ENCODE peak calls at places on chromosomes 13 and 19, in eight cellular contexts. C is left ventricle myocardium inferior; X is heart right ventricle; U is neural progenitor cell; L is fibroblast of lung; H is lower lobe of right lung; B is ovary; F is CD4-positive, alpha-beta memory T cell. N is an unnamed sample.
A peak's percentile ranks its signal among the peaks of the same experiment; 100 is the strongest.

GRCh38 chr13:110541526-110541920 is 20.0 kb downstream of the RAB20 start:
- DNase-seq in C (no peak), X (no peak), U (peak; percentile 37), L (peak; percentile 32), H (no peak), B (no peak), F (no peak), N (no peak)

GRCh38 chr19:45079063-45079910 is at the start of gene GEMIN7:
- DNase-seq in C (peak; percentile 77), X (peak; percentile 78), U (peak; percentile 94), L (peak; percentile 71), H (peak; percentile 81), B (peak; percentile 72), F (peak; percentile 73), N (peak; percentile 76)

GRCh38 chr13:24112791-24113190 is 47.7 kb upstream of the SPATA13 start:
- DNase-seq in C (no peak), X (no peak), U (no peak), L (peak; percentile 74), H (no peak), B (no peak), F (no peak), N (no peak)

GRCh38 chr19:41936416-41936850 is 8.2 kb upstream of the ERFL start:
- DNase-seq in C (no peak), X (no peak), U (no peak), L (no peak), H (no peak), B (no peak), F (no peak), N (no peak)

GRCh38 chr19:55467236-55468053 is 2.9 kb upstream of the C19orf85 start:
- DNase-seq in C (peak; percentile 69), X (peak; percentile 80), U (peak; percentile 70), L (peak; percentile 41), H (peak; percentile 79), B (peak; percentile 80), F (peak; percentile 52), N (no peak)

GRCh38 chr13:51590966-51591627 is 6.8 kb downstream of the WDFY2 start:
- DNase-seq in C (no peak), X (no peak), U (no peak), L (peak; percentile 80), H (no peak), B (peak; percentile 35), F (no peak), N (no peak)

GRCh38 chr19:55654323-55654832 is 457 bp upstream of the U2AF2 start:
- DNase-seq in C (peak; percentile 99), X (peak; percentile 98), U (peak; percentile 100), L (peak; percentile 97), H (peak; percentile 99), B (peak; percentile 99), F (peak; percentile 100), N (peak; percentile 95)

GRCh38 chr19:53936035-53936434 is 26.7 kb upstream of the CACNG8 start:
- DNase-seq in C (no peak), X (no peak), U (peak; percentile 36), L (no peak), H (no peak), B (no peak), F (no peak), N (no peak)

GRCh38 chr13:101959016-101959415 is 442.8 kb downstream of the FGF14 start:
- DNase-seq in C (no peak), X (no peak), U (no peak), L (no peak), H (no peak), B (no peak), F (no peak), N (no peak)

GRCh38 chr19:31423896-31424295 is 74.7 kb upstream of the TSHZ3 start:
- DNase-seq in C (no peak), X (no peak), U (no peak), L (no peak), H (no peak), B (no peak), F (no peak), N (no peak)

GRCh38 chr19:35162471-35163326 is 8.2 kb downstream of the FXYD5 start:
- DNase-seq in C (no peak), X (no peak), U (no peak), L (peak; percentile 64), H (no peak), B (no peak), F (no peak), N (no peak)

GRCh38 chr19:35160629-35161433 is 6.3 kb downstream of the FXYD5 start:
- DNase-seq in C (no peak), X (no peak), U (no peak), L (no peak), H (no peak), B (no peak), F (no peak), N (no peak)

GRCh38 chr19:35159606-35160005 is 5.1 kb downstream of the FXYD5 start:
- DNase-seq in C (no peak), X (no peak), U (no peak), L (no peak), H (no peak), B (no peak), F (no peak), N (no peak)

GRCh38 chr19:35164418-35164817 is 9.9 kb downstream of the FXYD5 start:
- DNase-seq in C (no peak), X (no peak), U (no peak), L (peak; percentile 21), H (no peak), B (no peak), F (no peak), N (no peak)

GRCh38 chr19:35161434-35161743 is 6.9 kb downstream of the FXYD5 start:
- DNase-seq in C (no peak), X (no peak), U (no peak), L (no peak), H (no peak), B (no peak), F (no peak), N (no peak)
- H3K27ac ChIP-seq in C (no peak overlapping the region), X (no peak overlapping the region), U (no peak overlapping the region), L (no peak overlapping the region), H (no peak overlapping the region), B (no peak overlapping the region), F (no peak overlapping the region), N (no peak overlapping the region)

DNA sequence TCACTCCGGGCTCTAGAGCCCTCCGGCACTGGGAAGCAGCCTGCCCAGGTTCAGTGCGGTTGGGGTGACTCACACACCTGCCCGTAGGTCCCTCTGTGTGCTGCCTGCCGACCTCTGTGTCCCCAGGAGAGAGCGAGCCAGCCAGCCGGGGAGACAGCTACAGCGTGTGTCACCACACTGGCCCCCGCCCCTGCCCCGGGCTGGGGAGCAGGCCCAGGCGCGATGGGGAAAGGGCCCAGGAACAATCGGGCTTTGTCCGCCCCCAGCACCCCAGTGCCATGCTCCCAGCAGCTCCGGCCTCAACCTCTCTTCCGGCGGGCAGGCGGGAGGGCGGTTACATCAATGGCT is at the start of gene KLK6:
- DNase-seq in C (no peak), X (no peak), U (no peak), L (no peak), H (no peak), B (no peak), F (no peak), N (peak; percentile 81)
- H3K27ac ChIP-seq in C (no peak within 1 kb of the TSS), X (no peak within 1 kb of the TSS), U (no peak within 1 kb of the TSS), L (no peak within 1 kb of the TSS), H (no peak within 1 kb of the TSS), B (no peak within 1 kb of the TSS), F (no peak within 1 kb of the TSS), N (peak within 1 kb of the TSS; percentile 98)

GRCh38 chr13:72970301-72970880 is 88.4 kb upstream of the KLF5 start:
- DNase-seq in C (no peak), X (no peak), U (no peak), L (no peak), H (no peak), B (no peak), F (no peak), N (no peak)

GRCh38 chr13:72973234-72973633 is 85.6 kb upstream of the KLF5 start:
- DNase-seq in C (no peak), X (no peak), U (no peak), L (no peak), H (no peak), B (no peak), F (no peak), N (no peak)

DNA sequence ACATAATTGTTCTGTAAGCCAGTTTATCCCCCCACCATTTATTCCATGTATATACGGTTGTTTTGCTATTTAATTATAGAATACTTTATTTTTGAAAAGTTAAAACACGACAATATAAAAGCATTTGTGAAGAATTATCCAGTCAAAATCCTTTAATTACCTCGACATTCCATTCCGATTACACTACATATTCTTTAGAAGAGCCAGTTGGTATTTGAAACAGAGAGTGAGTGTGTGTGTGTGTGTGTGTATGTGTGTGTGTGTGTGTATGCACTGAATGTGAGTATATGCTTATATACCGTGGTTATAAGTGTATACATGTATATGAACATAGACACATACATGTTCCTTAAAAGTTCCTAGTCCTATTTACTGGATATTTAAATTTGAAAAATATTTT is 87.8 kb upstream of the KLF5 start:
- DNase-seq in C (no peak), X (no peak), U (no peak), L (peak; percentile 74), H (no peak), B (no peak), F (no peak), N (no peak)
- H3K27ac ChIP-seq in C (no peak overlapping the region), X (no peak overlapping the region), U (no peak overlapping the region), L (no peak overlapping the region), H (no peak overlapping the region), B (no peak overlapping the region), F (no peak overlapping the region), N (no peak overlapping the region)

GRCh38 chr13:50389726-50390125 is 374.5 kb downstream of the KCNRG start:
- DNase-seq in C (no peak), X (no peak), U (no peak), L (no peak), H (no peak), B (no peak), F (no peak), N (no peak)

GRCh38 chr13:50392977-50393376 is 377.7 kb downstream of the KCNRG start:
- DNase-seq in C (no peak), X (no peak), U (no peak), L (no peak), H (no peak), B (no peak), F (no peak), N (no peak)

GRCh38 chr13:50393641-50394040 is 378.4 kb downstream of the KCNRG start:
- DNase-seq in C (peak; percentile 20), X (peak; percentile 17), U (peak; percentile 77), L (peak; percentile 69), H (no peak), B (no peak), F (no peak), N (no peak)

GRCh38 chr13:50388481-50388880 is 373.2 kb downstream of the KCNRG start:
- DNase-seq in C (no peak), X (no peak), U (no peak), L (no peak), H (no peak), B (no peak), F (no peak), N (no peak)

DNA sequence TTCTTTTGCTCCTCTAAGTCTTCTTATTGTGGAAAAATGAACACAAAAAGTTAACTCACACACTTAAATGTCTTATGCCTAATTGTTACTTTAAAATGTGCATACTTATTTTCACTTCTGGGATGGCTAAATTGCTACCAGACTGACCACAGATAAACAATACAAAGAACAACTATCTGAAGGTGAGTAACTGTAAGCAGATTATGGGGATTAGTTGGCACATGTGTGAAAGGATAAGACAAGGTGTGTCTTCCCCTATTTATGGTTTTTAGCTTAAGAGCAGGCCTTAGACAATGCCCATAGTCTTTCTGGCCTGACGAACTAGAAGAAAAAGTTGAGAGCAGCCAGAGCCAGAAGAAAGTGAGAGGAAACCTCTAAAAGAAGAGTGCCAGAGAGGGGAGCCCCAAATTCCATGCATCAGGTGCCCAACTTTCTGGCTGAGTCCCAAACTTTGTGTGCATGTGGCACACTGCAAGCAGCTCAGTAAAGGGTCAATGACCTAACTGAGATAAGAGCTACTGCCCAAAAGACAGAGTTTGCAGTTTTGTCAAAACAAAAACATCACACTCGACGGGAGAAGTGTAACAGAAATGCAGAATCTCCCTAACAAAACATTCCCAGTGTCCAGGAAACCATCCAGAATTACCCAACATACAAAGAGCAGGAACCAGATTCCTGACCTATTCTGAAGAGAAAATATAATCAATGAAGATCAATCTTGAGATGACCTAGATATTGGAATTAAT is 375.4 kb downstream of the KCNRG start:
- DNase-seq in C (no peak), X (no peak), U (no peak), L (no peak), H (no peak), B (no peak), F (no peak), N (no peak)
- H3K27ac ChIP-seq in C (no peak overlapping the region), X (no peak overlapping the region), U (no peak overlapping the region), L (no peak overlapping the region), H (no peak overlapping the region), B (no peak overlapping the region), F (no peak overlapping the region), N (no peak overlapping the region)